ENCODE peak calls at places on chromosome 9, in eight cellular contexts. X, L, K, R, U, P, O and S are unnamed samples.
A peak's percentile ranks its signal among the peaks of the same experiment; 100 is the strongest.

GRCh38 chr9:113536483-113537226 is 73.1 kb downstream of the RGS3 start:
- DNase-seq in X (no peak), L (no peak), K (peak; percentile 60), R (peak; percentile 90), U (peak; percentile 41), P (no peak), O (no peak), S (peak; percentile 62)

GRCh38 chr9:131330814-131331600 is 41.5 kb downstream of the PLPP7 start:
- DNase-seq in X (no peak), L (no peak), K (no peak), R (peak; percentile 39), U (no peak), P (no peak), O (no peak), S (no peak)

GRCh38 chr9:73270967-73271722 is 119.5 kb downstream of the ANXA1 start:
- DNase-seq in X (no peak), L (no peak), K (no peak), R (no peak), U (peak; percentile 56), P (no peak), O (peak; percentile 88), S (no peak)

GRCh38 chr9:115022760-115023434 is 92.5 kb upstream of the TNFSF8 start:
- DNase-seq in X (no peak), L (no peak), K (no peak), R (no peak), U (peak; percentile 35), P (no peak), O (peak; percentile 84), S (no peak)

GRCh38 chr9:38018964-38019602 is 49.9 kb downstream of the SHB start:
- DNase-seq in X (no peak), L (no peak), K (no peak), R (no peak), U (peak; percentile 78), P (no peak), O (peak; percentile 25), S (no peak)

GRCh38 chr9:136572003-136572595 is 26.3 kb upstream of the NOTCH1 start:
- DNase-seq in X (no peak), L (no peak), K (no peak), R (peak; percentile 48), U (peak; percentile 35), P (no peak), O (no peak), S (no peak)

GRCh38 chr9:121201045-121201737 is 478 bp downstream of the RAB14 start:
- DNase-seq in X (peak; percentile 45), L (no peak), K (peak; percentile 59), R (peak; percentile 64), U (no peak), P (peak; percentile 19), O (peak; percentile 29), S (peak; percentile 70)

GRCh38 chr9:127223266-127223665 is 41.3 kb upstream of the GARNL3 start:
- DNase-seq in X (no peak), L (no peak), K (no peak), R (no peak), U (no peak), P (no peak), O (no peak), S (peak; percentile 61)

GRCh38 chr9:72478993-72479392 is 42.4 kb upstream of the TMC1 start:
- DNase-seq in X (no peak), L (no peak), K (no peak), R (no peak), U (no peak), P (no peak), O (no peak), S (no peak)

GRCh38 chr9:27310582-27310981 is 13.6 kb upstream of the EQTN start:
- DNase-seq in X (no peak), L (no peak), K (no peak), R (no peak), U (no peak), P (no peak), O (no peak), S (no peak)

GRCh38 chr9:28073278-28073677 is 500.0 kb upstream of the C9orf72 start:
- DNase-seq in X (no peak), L (no peak), K (peak; percentile 20), R (no peak), U (peak; percentile 60), P (no peak), O (peak; percentile 32), S (no peak)

GRCh38 chr9:93110400-93110855 is 14.4 kb downstream of the CARD19 start:
- DNase-seq in X (no peak), L (no peak), K (no peak), R (peak; percentile 51), U (no peak), P (no peak), O (no peak), S (peak; percentile 8)

GRCh38 chr9:81741103-81741502 is 51.8 kb upstream of the TLE1 start:
- DNase-seq in X (no peak), L (no peak), K (no peak), R (no peak), U (no peak), P (no peak), O (peak; percentile 24), S (no peak)

GRCh38 chr9:136805207-136805740 is 2.5 kb upstream of the RABL6 start:
- DNase-seq in X (no peak), L (no peak), K (no peak), R (no peak), U (no peak), P (no peak), O (no peak), S (no peak)

GRCh38 chr9:73050887-73051550 is 98.2 kb upstream of the ALDH1A1 start:
- DNase-seq in X (no peak), L (no peak), K (no peak), R (no peak), U (no peak), P (no peak), O (no peak), S (no peak)

GRCh38 chr9:112439171-112439570 is 47.5 kb upstream of the KIAA1958 start:
- DNase-seq in X (no peak), L (no peak), K (no peak), R (no peak), U (no peak), P (no peak), O (no peak), S (no peak)

DNA sequence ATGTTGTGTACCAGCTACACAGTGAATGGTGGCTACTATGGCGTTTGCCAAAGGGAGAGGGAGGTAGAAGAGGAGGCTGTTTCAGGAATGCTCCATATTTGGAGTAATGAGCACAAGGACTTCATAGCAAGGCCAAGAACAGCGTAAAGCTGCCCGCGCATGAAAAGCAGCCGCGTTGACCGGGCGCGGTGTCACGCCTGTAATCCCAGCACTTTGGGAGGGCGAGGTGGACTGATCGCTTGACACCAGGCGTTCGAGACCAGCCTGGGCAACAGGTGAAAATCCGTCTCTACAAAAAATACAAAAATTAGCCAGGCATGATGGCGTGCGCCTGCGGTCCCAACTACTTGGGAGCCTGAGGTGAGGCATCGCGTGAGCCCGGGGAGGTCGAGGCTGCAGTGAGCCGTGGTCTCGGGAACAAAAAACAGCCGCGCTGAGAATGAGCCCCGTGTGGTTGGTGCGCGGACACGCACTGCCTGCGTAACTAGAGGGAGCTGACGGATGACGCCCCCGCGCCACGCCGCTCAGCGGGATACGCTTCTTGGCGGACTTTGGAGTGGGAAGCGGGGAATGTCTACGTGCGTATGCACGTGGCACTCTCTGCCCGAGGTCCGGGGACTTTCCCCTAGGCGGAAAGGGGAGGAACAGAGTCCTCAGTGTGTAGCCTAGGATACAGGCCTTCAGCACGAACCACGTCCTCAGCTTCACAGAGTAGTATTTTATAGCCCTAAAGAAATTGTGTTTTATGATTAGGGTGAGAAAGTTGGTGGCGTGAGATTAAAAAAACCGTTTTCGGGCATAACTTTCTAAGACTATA is at the start of gene RMRP:
- DNase-seq in X (peak; percentile 76), L (peak; percentile 98), K (peak; percentile 97), R (peak; percentile 99), U (peak; percentile 100), P (peak; percentile 58), O (peak; percentile 99), S (peak; percentile 90)
- TF ChIP-seq CTCF in X (no peak), L (peak; percentile 65), K (peak; percentile 24), R (peak; percentile 33), U (no peak), P (no peak), O (peak; percentile 25), S (peak; percentile 32)

DNA sequence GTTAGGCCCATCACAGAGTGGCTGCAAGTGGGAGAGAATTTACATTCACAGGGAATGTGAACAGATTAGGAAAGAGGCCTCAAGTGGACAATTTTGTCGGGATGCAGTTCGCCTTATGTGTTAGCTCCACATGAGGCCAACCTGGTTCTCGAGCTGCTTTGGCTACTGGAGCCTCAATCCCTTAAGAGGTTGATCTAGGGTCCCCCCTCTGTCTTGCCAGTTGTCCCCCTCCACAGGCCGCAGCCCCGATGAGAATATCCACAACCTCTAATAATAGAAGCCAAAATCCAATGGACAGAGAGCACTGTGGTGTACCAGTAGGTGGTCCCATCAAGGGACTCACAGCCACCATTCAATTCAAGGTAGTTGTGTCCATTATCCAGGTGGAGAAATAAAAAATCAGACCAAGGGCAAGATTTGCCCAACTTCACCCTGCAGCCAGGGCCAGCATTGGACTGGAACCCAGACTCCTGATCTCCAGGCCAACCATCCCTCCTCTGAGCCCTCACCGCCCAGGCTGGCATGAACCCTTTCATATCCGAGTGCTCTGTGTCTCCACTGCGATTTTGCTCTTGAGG is 1.7 kb upstream of the COL15A1 start:
- DNase-seq in X (no peak), L (no peak), K (no peak), R (no peak), U (no peak), P (no peak), O (no peak), S (no peak)
- H3K27me3 ChIP-seq in X (peaks cover 56% of the 10 kb centered on the region), L (peaks cover 42% of the 10 kb centered on the region), K (peaks cover 19% of the 10 kb centered on the region), R (peaks cover 10% of the 10 kb centered on the region), U (peaks cover 36% of the 10 kb centered on the region), P (peaks cover 14% of the 10 kb centered on the region), O (peaks cover 28% of the 10 kb centered on the region), S (no peaks in the 10 kb centered on the region)

DNA sequence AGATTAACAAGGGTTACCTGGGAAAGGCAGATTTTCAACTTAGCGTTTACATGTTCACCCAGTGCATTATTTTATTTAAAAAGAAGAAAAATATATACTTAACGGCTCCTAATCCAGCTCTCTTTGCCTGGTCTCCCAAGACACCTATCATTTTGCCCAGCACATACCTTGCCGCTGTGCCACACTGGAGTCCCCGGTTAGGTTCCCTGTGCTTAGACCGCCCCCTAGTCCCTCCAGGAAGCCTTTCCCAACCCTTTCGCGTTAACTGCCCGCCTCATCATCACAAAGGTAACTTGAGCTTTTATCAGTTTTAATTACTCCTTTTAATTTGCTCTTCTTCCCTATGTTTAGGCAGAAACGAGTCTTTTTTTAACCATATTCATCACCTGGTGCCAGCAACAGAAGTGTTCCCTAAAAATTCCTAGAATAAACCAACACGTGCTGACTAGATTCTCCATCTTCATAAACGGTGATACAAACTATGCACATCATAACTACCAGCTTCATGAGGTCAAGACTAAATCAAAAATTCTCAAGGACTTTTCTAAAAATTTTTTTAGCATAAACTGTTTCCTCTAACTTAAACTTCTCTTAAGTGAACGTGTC is 19.7 kb downstream of the DNAJA1 start:
- DNase-seq in X (no peak), L (no peak), K (peak; percentile 67), R (no peak), U (peak; percentile 22), P (no peak), O (peak; percentile 34), S (no peak)
- TF ChIP-seq CTCF in X (no peak), L (no peak), K (no peak), R (no peak), U (peak; percentile 19), P (no peak), O (peak; percentile 39), S (no peak)

DNA sequence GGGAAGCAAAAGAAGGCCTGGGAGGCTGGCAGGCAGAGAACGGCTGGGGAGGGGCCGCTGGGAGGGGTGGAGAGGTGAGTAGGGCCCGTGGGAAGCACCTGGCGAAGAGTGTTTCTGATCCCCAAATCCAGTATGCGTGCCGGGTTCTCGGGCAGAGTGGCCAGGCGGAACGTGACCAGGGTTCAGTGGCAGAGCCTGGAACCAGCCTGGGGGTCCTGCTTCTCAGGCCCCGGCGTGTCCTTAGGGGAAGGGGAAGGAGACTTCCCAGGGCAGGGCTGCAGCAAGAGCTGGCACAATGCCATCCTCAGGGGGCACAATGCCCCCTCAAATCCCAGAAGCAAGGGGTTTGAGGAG is 25.5 kb upstream of the IER5L start:
- DNase-seq in X (no peak), L (no peak), K (no peak), R (no peak), U (no peak), P (no peak), O (no peak), S (no peak)
- H3K27me3 ChIP-seq in X (no peaks in the 10 kb centered on the region), L (no peaks in the 10 kb centered on the region), K (no peaks in the 10 kb centered on the region), R (no peaks in the 10 kb centered on the region), U (no peaks in the 10 kb centered on the region), P (no peaks in the 10 kb centered on the region), O (no peaks in the 10 kb centered on the region), S (no peaks in the 10 kb centered on the region)